ENCODE peak calls at places on chromosomes 6 and 20, in four cellular contexts. E is Right ventricle myocardium superior, P is GM10248, V is C1 segment of cervical spinal cord. F is an unnamed sample.

GRCh38 chr20:47809561-47809960 is 24.3 kb upstream of the SULF2 start:
- DNase-seq in E (no peak), P (no peak), V (no peak), F (no peak)

GRCh38 chr20:19748687-19749086 is 9.4 kb upstream of the RIN2 start:
- DNase-seq in E (no peak), P (no peak), V (no peak), F (no peak)

GRCh38 chr6:38185244-38185643 is 365.7 kb downstream of the ZFAND3 start:
- DNase-seq in E (no peak), P (no peak), V (no peak), F (no peak)

GRCh38 chr20:4151991-4152695 is 136.8 kb upstream of the RNF24 start:
- DNase-seq in E (no peak), P (no peak), V (no peak), F (no peak)

GRCh38 chr6:52049252-52050050 is 38.0 kb downstream of the PKHD1 start:
- DNase-seq in E (no peak), P (peak; percentile 40), V (no peak), F (peak; percentile 59)

GRCh38 chr6:3878048-3878666 is 29.0 kb downstream of the FAM50B start:
- DNase-seq in E (no peak), P (no peak), V (no peak), F (no peak)

GRCh38 chr6:75402296-75402695 is 91.3 kb downstream of the FILIP1 start:
- DNase-seq in E (no peak), P (no peak), V (no peak), F (peak; percentile 39)

GRCh38 chr20:7094438-7094997 is 327.0 kb downstream of the BMP2 start:
- DNase-seq in E (no peak), P (no peak), V (peak; percentile 17), F (peak; percentile 16)

GRCh38 chr6:45377041-45377554 is 636 bp downstream of the SUPT3H start:
- DNase-seq in E (no peak), P (peak; percentile 8), V (no peak), F (no peak)

GRCh38 chr20:4959582-4959981 is 41.7 kb downstream of the SLC23A2 start:
- DNase-seq in E (no peak), P (no peak), V (no peak), F (peak; percentile 39)

GRCh38 chr6:14664112-14664592 is 546.6 kb downstream of the CD83 start:
- DNase-seq in E (no peak), P (peak; percentile 53), V (no peak), F (no peak)

GRCh38 chr20:8946036-8946926 is 122.6 kb upstream of the PLCB4 start:
- DNase-seq in E (no peak), P (no peak), V (no peak), F (no peak)

GRCh38 chr6:122853259-122853995 is 64.4 kb downstream of the SMPDL3A start:
- DNase-seq in E (no peak), P (peak; percentile 29), V (no peak), F (no peak)

GRCh38 chr6:34341481-34341971 is 50.9 kb downstream of the NUDT3 start:
- DNase-seq in E (no peak), P (no peak), V (no peak), F (peak; percentile 64)

GRCh38 chr20:31845300-31845863 is at the start of gene FOXS1:
- DNase-seq in E (no peak), P (no peak), V (peak; percentile 30), F (peak; percentile 42)

GRCh38 chr20:50516180-50516934 is 6.2 kb downstream of the PTPN1 start:
- DNase-seq in E (no peak), P (peak; percentile 34), V (no peak), F (no peak)

F was measured in fibroblast of pulmonary artery.